ENCODE peak calls at places on chromosome 4, in eight cellular contexts. N is psoas muscle, S is upper lobe of right lung, P is RWPE2, T is heart left ventricle, Q is uterus, R is right atrium auricular region, G is pancreas. U is an unnamed sample.
A peak's percentile ranks its signal among the peaks of the same experiment; 100 is the strongest.

GRCh38 chr4:70945046-70945445 is 42.9 kb downstream of the MOB1B start:
- DNase-seq in N (no peak), S (no peak), P (no peak), T (no peak), Q (no peak), R (no peak), G (no peak), U (no peak)

GRCh38 chr4:2500547-2500946 is 31.6 kb downstream of the RNF4 start:
- DNase-seq in N (no peak), S (no peak), P (no peak), T (no peak), Q (no peak), R (no peak), G (no peak), U (no peak)

GRCh38 chr4:76373919-76374552 is 46.9 kb downstream of the CCDC158 start:
- DNase-seq in N (no peak), S (no peak), P (no peak), T (no peak), Q (no peak), R (no peak), G (no peak), U (no peak)

GRCh38 chr4:75678473-75678872 is 5.3 kb upstream of the G3BP2 start:
- DNase-seq in N (no peak), S (no peak), P (no peak), T (no peak), Q (no peak), R (no peak), G (no peak), U (no peak)

GRCh38 chr4:153095448-153096204 is 108.6 kb upstream of the TRIM2 start:
- DNase-seq in N (no peak), S (no peak), P (no peak), T (no peak), Q (no peak), R (no peak), G (no peak), U (no peak)

GRCh38 chr4:88780389-88780788 is 82.8 kb upstream of the NAP1L5 start:
- DNase-seq in N (no peak), S (no peak), P (no peak), T (no peak), Q (no peak), R (no peak), G (no peak), U (no peak)

GRCh38 chr4:127604949-127605709 is 27.6 kb upstream of the INTU start:
- DNase-seq in N (no peak), S (no peak), P (no peak), T (no peak), Q (no peak), R (no peak), G (no peak), U (peak; percentile 33)

GRCh38 chr4:38237139-38237538 is 276.9 kb downstream of the PTTG2 start:
- DNase-seq in N (no peak), S (no peak), P (no peak), T (no peak), Q (no peak), R (no peak), G (no peak), U (no peak)

GRCh38 chr4:16812041-16812440 is 86.4 kb downstream of the LDB2 start:
- DNase-seq in N (no peak), S (no peak), P (no peak), T (no peak), Q (no peak), R (no peak), G (no peak), U (no peak)

GRCh38 chr4:4228356-4228668 is 1.6 kb upstream of the OTOP1 start:
- DNase-seq in N (no peak), S (no peak), P (no peak), T (no peak), Q (no peak), R (no peak), G (no peak), U (no peak)

GRCh38 chr4:4226606-4227438 is at the start of gene OTOP1:
- DNase-seq in N (no peak), S (no peak), P (no peak), T (no peak), Q (no peak), R (no peak), G (peak; percentile 75), U (no peak)

GRCh38 chr4:4227510-4228355 is 1.0 kb upstream of the OTOP1 start:
- DNase-seq in N (no peak), S (no peak), P (no peak), T (no peak), Q (no peak), R (no peak), G (peak; percentile 42), U (no peak)

DNA sequence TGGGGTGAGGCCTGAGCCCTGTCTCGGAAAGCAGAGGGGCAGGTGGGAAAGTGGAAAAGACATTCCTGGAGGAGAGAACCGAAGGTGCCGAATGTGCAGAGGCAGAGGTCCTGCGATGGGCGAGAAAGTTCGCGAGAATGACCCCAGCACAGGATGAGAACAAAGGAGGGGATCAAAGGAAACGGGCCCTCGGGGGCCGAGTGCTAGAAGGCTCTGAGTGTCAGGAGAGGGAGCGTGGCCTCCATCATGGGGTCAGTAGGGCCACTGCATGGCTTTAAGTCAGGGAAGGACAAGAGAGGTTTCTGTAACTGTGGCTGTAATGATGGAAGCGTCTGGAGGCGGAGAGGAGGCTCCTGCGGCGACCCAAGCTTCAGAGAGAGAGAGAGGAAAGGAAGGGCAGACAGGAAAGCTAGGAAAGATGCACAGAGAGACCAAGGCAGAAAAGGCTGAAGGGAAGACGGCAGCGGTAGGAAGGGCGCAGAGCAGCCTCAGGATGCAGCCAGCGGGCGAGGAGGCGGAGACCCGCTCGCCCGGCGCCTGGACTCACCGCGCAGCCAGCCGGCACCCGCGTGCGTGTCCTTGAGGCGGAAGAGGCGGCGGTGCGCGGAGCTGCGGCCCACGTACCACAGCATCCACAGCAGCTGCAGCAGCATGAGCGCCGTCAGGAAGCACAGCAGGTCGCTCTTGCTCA is 669 bp downstream of the OTOP1 start:
- DNase-seq in N (no peak), S (no peak), P (no peak), T (no peak), Q (no peak), R (no peak), G (no peak), U (no peak)
- H3K36me3 ChIP-seq in N (no peaks in the 10 kb centered on the region), S (no peaks in the 10 kb centered on the region), P (no peaks in the 10 kb centered on the region), T (no peaks in the 10 kb centered on the region), Q (no peaks in the 10 kb centered on the region), R (no peaks in the 10 kb centered on the region), G (no peaks in the 10 kb centered on the region), U (no peaks in the 10 kb centered on the region)

GRCh38 chr4:30842689-30843088 is 122.5 kb downstream of the PCDH7 start:
- DNase-seq in N (no peak), S (no peak), P (no peak), T (no peak), Q (no peak), R (no peak), G (no peak), U (no peak)

GRCh38 chr4:30840571-30840970 is 120.4 kb downstream of the PCDH7 start:
- DNase-seq in N (no peak), S (no peak), P (no peak), T (no peak), Q (no peak), R (no peak), G (no peak), U (no peak)

GRCh38 chr4:30839583-30840520 is 119.7 kb downstream of the PCDH7 start:
- DNase-seq in N (no peak), S (no peak), P (no peak), T (no peak), Q (no peak), R (no peak), G (no peak), U (peak; percentile 97)

GRCh38 chr4:30844861-30845582 is 124.9 kb downstream of the PCDH7 start:
- DNase-seq in N (no peak), S (no peak), P (no peak), T (no peak), Q (no peak), R (no peak), G (no peak), U (no peak)

GRCh38 chr4:30842142-30842541 is 122.0 kb downstream of the PCDH7 start:
- DNase-seq in N (no peak), S (no peak), P (no peak), T (no peak), Q (no peak), R (no peak), G (no peak), U (no peak)
- H3K36me3 ChIP-seq in N (no peaks in the 10 kb centered on the region), S (no peaks in the 10 kb centered on the region), P (no peaks in the 10 kb centered on the region), T (no peaks in the 10 kb centered on the region), Q (no peaks in the 10 kb centered on the region), R (no peaks in the 10 kb centered on the region), G (no peaks in the 10 kb centered on the region), U (peaks cover 13% of the 10 kb centered on the region)

GRCh38 chr4:8601086-8601485 is 8.5 kb downstream of the CPZ start:
- DNase-seq in N (no peak), S (no peak), P (no peak), T (peak; percentile 62), Q (no peak), R (no peak), G (peak; percentile 41), U (no peak)

GRCh38 chr4:8600686-8601085 is 8.1 kb downstream of the CPZ start:
- DNase-seq in N (no peak), S (no peak), P (no peak), T (peak; percentile 54), Q (no peak), R (no peak), G (no peak), U (no peak)

GRCh38 chr4:8602686-8603430 is 10.3 kb downstream of the CPZ start:
- DNase-seq in N (no peak), S (no peak), P (no peak), T (no peak), Q (no peak), R (no peak), G (no peak), U (no peak)

GRCh38 chr4:8600266-8600665 is 7.7 kb downstream of the CPZ start:
- DNase-seq in N (no peak), S (no peak), P (no peak), T (peak; percentile 33), Q (no peak), R (no peak), G (peak; percentile 26), U (no peak)

DNA sequence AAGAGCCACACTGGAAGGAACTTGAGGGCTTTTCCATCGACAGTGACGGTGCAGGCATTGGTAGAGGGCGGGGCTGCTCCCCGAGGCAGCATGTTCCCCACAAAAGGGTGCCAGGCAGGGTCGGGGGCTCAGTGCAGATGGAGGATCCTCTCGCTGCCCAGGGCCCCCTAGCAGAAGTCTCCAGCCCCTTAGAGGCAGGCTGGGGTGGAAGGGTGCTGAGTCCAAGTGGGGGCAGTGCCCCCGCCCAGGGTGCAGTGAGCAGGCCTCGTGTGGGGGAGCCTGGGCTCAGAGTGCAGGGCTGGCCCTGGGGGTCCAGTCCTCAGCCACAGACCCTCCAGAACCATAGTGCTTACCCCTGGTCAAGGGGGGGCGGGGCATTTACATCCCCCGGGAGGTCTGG is 9.0 kb downstream of the CPZ start:
- DNase-seq in N (no peak), S (no peak), P (no peak), T (no peak), Q (no peak), R (no peak), G (no peak), U (no peak)
- H3K36me3 ChIP-seq in N (no peaks in the 10 kb centered on the region), S (no peaks in the 10 kb centered on the region), P (no peaks in the 10 kb centered on the region), T (no peaks in the 10 kb centered on the region), Q (no peaks in the 10 kb centered on the region), R (no peaks in the 10 kb centered on the region), G (no peaks in the 10 kb centered on the region), U (no peaks in the 10 kb centered on the region)

GRCh38 chr4:888029-888428 is 44.1 kb downstream of the GAK start:
- DNase-seq in N (no peak), S (no peak), P (no peak), T (no peak), Q (no peak), R (no peak), G (no peak), U (no peak)
- H3K36me3 ChIP-seq in N (peaks cover 84% of the 10 kb centered on the region), S (peaks cover 74% of the 10 kb centered on the region), P (peaks cover 6% of the 10 kb centered on the region), T (peaks cover 40% of the 10 kb centered on the region), Q (no peaks in the 10 kb centered on the region), R (peaks cover 46% of the 10 kb centered on the region), G (peaks cover 11% of the 10 kb centered on the region), U (peaks cover 7% of the 10 kb centered on the region)